ENCODE peak calls at places on chromosomes 7 and 10, in ten cellular contexts. X is osteocyte, N is endothelial cell, Z is AG04450, L is fibroblast of pulmonary artery, I is H9, C is BJ, T is neural crest cell, U is adrenal gland, K is ascending aorta. M is an unnamed sample.

GRCh38 chr10:49161411-49161997 is 26.7 kb downstream of the TMEM273 start:
- DNase-seq in X (peak; percentile 66), N (no peak), T (no peak), Z (no peak), U (no peak), L (peak; percentile 46), I (peak; percentile 42), C (no peak), K (no peak), M (no peak)

GRCh38 chr7:66352071-66352470 is 146.9 kb downstream of the TPST1 start:
- DNase-seq in X (no peak), Z (no peak), I (peak; percentile 55), L (peak; percentile 16), U (peak; percentile 38), T (no peak), C (no peak), K (no peak), N (no peak), M (no peak)

GRCh38 chr10:51034769-51035168 is 39.5 kb upstream of the PRKG1 start:
- DNase-seq in L (no peak), I (no peak), C (no peak), Z (no peak), U (no peak), X (no peak), T (no peak), K (no peak), N (no peak), M (no peak)

GRCh38 chr7:133912916-133913697 is 214.0 kb upstream of the LRGUK start:
- DNase-seq in Z (no peak), I (no peak), C (peak; percentile 30), K (no peak), U (no peak), T (no peak), L (peak; percentile 10), X (no peak), N (no peak), M (no peak)

GRCh38 chr7:50793115-50793946 is 10.6 kb upstream of the GRB10 start:
- DNase-seq in L (peak; percentile 64), T (peak; percentile 51), X (peak; percentile 87), Z (no peak), K (no peak), I (peak; percentile 62), U (peak; percentile 85), C (no peak), N (peak; percentile 57), M (peak; percentile 11)

GRCh38 chr7:47556511-47557180 is 25.3 kb downstream of the TNS3 start:
- DNase-seq in C (no peak), Z (no peak), I (no peak), T (no peak), K (no peak), U (peak; percentile 29), X (no peak), N (no peak), L (no peak), M (no peak)

GRCh38 chr7:2096692-2097380 is 135.9 kb downstream of the MAD1L1 start:
- DNase-seq in I (no peak), C (no peak), N (no peak), X (no peak), Z (no peak), T (no peak), U (no peak), L (no peak), K (no peak), M (no peak)

GRCh38 chr7:27143950-27144798 is 693 bp upstream of the HOXA5 start:
- DNase-seq in C (no peak), T (no peak), Z (no peak), U (no peak), X (no peak), L (no peak), I (no peak), K (no peak), N (no peak), M (no peak)

DNA sequence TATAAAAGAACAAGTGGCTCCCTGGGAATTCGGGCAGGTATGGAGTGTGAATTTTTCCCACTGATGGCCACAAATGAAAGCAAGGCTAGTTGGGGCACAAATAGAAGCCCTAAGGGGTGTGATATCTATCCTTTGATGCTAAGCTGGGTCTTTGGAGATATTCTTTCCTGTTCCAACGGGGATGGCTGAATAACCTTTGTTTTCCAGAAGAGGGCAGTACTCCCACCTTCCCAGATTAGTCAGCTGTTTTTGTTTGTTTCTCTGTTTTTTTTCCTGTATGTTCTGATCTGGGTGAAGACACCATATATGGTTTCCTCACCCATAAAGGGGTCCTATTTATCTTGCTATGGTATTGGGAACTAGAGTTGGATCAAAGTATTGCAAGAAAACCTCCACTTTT is 947.7 kb upstream of the SORCS1 start:
- DNase-seq in N (no peak), T (no peak), I (no peak), K (no peak), Z (no peak), X (no peak), L (peak; percentile 0), C (no peak), U (no peak), M (no peak)
- TF ChIP-seq CTCF in N (peak; percentile 56), T (peak; percentile 51), I (peak; percentile 74), K (no peak), Z (no peak), X (no peak), L (no peak), C (no peak), U (peak; percentile 11), M (peak; percentile 18)

GRCh38 chr7:88037050-88037449 is 103.0 kb downstream of the ADAM22 start:
- DNase-seq in U (no peak), C (no peak), N (no peak), L (no peak), Z (no peak), I (no peak), T (no peak), K (no peak), X (no peak), M (no peak)

GRCh38 chr7:88044069-88044468 is 110.0 kb downstream of the ADAM22 start:
- DNase-seq in X (no peak), K (no peak), L (no peak), T (no peak), Z (no peak), N (no peak), I (no peak), U (no peak), C (no peak), M (no peak)

GRCh38 chr7:88041583-88041982 is 107.5 kb downstream of the ADAM22 start:
- DNase-seq in N (no peak), C (no peak), K (no peak), Z (no peak), U (no peak), I (no peak), X (no peak), T (no peak), L (no peak), M (no peak)

GRCh38 chr7:88042157-88042556 is 108.1 kb downstream of the ADAM22 start:
- DNase-seq in Z (no peak), X (no peak), K (no peak), C (no peak), N (no peak), I (no peak), L (no peak), T (no peak), U (no peak), M (peak; percentile 36)

GRCh38 chr7:88040694-88041093 is 106.6 kb downstream of the ADAM22 start:
- DNase-seq in I (no peak), U (no peak), N (no peak), Z (no peak), L (no peak), X (no peak), K (no peak), T (no peak), C (no peak), M (no peak)
- TF ChIP-seq CTCF in I (no peak), U (no peak), N (no peak), Z (no peak), L (no peak), X (no peak), K (no peak), T (no peak), C (no peak), M (no peak)

GRCh38 chr7:42389697-42390096 is 152.7 kb upstream of the GLI3 start:
- DNase-seq in C (no peak), T (no peak), K (no peak), L (no peak), N (no peak), Z (no peak), U (no peak), I (no peak), X (no peak), M (no peak)

GRCh38 chr7:42380411-42380810 is 143.4 kb upstream of the GLI3 start:
- DNase-seq in T (no peak), I (no peak), X (no peak), Z (no peak), C (peak; percentile 31), N (no peak), U (no peak), L (peak; percentile 38), K (no peak), M (no peak)

GRCh38 chr7:42385912-42386311 is 148.9 kb upstream of the GLI3 start:
- DNase-seq in U (no peak), C (no peak), X (no peak), L (peak; percentile 3), K (no peak), T (no peak), Z (no peak), N (no peak), I (no peak), M (no peak)
- TF ChIP-seq CTCF in U (no peak), C (no peak), X (no peak), L (no peak), K (no peak), T (no peak), Z (peak; percentile 36), N (no peak), I (peak; percentile 59), M (no peak)

GRCh38 chr10:97320480-97321031 is 1.5 kb downstream of the FRAT1 start:
- DNase-seq in L (no peak), K (no peak), C (no peak), N (no peak), X (no peak), I (peak; percentile 34), U (no peak), Z (no peak), T (no peak), M (no peak)

GRCh38 chr10:97321807-97322195 is 2.7 kb downstream of the FRAT1 start:
- DNase-seq in T (no peak), X (no peak), Z (no peak), C (no peak), L (no peak), U (no peak), N (no peak), K (no peak), I (peak; percentile 41), M (no peak)

GRCh38 chr10:97318772-97319651 is at the start of gene FRAT1:
- DNase-seq in L (peak; percentile 93), T (peak; percentile 88), I (peak; percentile 91), K (peak; percentile 44), U (peak; percentile 92), Z (peak; percentile 88), C (peak; percentile 39), N (peak; percentile 88), X (peak; percentile 94), M (peak; percentile 84)

GRCh38 chr10:97321032-97321806 is 2.1 kb downstream of the FRAT1 start:
- DNase-seq in I (peak; percentile 64), X (no peak), L (no peak), U (peak; percentile 39), C (no peak), K (no peak), N (peak; percentile 60), T (peak; percentile 18), Z (no peak), M (no peak)

DNA sequence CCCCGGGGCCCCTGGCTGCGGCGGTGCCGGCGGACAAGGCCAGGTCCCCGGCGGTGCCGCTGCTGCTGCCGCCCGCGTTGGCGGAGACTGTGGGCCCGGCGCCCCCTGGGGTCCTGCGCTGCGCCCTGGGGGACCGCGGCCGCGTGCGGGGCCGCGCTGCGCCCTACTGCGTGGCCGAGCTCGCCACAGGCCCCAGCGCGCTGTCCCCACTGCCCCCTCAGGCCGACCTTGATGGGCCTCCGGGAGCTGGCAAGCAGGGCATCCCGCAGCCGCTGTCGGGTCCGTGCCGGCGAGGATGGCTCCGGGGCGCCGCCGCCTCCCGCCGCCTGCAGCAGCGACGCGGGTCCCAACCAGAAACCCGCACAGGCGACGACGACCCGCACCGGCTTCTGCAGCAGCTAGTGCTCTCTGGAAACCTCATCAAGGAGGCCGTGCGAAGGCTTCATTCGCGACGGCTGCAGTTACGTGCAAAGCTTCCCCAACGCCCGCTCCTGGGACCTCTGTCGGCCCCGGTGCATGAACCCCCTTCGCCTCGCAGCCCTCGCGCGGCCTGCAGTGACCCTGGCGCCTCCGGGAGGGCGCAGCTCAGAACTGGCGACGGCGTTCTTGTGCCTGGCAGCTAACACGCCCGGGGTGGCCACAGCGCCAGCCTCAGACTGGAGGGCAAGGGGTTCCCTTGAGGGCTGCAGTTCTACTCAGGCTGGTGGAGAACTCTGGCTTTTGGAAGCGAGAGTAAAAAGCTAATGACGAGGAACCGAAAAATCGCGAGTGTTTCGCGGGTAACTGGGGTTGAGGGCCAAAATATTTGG is 804 bp downstream of the FRAT1 start:
- DNase-seq in U (peak; percentile 51), X (no peak), L (no peak), I (peak; percentile 70), K (no peak), C (no peak), N (peak; percentile 65), Z (no peak), T (peak; percentile 46), M (peak; percentile 62)
- TF ChIP-seq CTCF in U (no peak), X (no peak), L (no peak), I (peak; percentile 30), K (no peak), C (no peak), N (no peak), Z (no peak), T (no peak), M (peak; percentile 41)